ENCODE peak calls at places on chromosomes 2 and 18, in five cellular contexts. Y is esophagus squamous epithelium, C is right atrium auricular region, X is sigmoid colon, S is IMR-90. H is an unnamed sample. For H3K27me3, the result is how much of the 10 kb centered on the place peaks cover.

GRCh38 chr18:39648616-39649015 is 2083.0 kb upstream of the CELF4 start:
- DNase-seq in Y (no peak), C (no peak), X (no peak), S (no peak), H (no peak)

GRCh38 chr18:4750392-4751346 is 295.6 kb upstream of the DLGAP1 start:
- DNase-seq in Y (no peak), C (no peak), X (no peak), S (no peak), H (no peak)

GRCh38 chr18:43596106-43596712 is 318.9 kb upstream of the SYT4 start:
- DNase-seq in Y (no peak), C (no peak), X (no peak), S (peak), H (no peak)

GRCh38 chr2:25979006-25979405 is 3.3 kb downstream of the KIF3C start:
- DNase-seq in Y (no peak), C (no peak), X (no peak), S (no peak), H (no peak)

GRCh38 chr2:80001704-80002103 is 302.8 kb downstream of the LRRTM1 start:
- DNase-seq in Y (no peak), C (no peak), X (no peak), S (peak), H (peak)

GRCh38 chr18:79615091-79615490 is 64.5 kb upstream of the CTDP1 start:
- DNase-seq in Y (no peak), C (no peak), X (peak), S (no peak), H (no peak)

GRCh38 chr18:68847219-68847860 is 49.5 kb downstream of the CCDC102B start:
- DNase-seq in Y (no peak), C (no peak), X (no peak), S (peak), H (no peak)

GRCh38 chr18:74050807-74051206 is 96.8 kb downstream of the FBXO15 start:
- DNase-seq in Y (no peak), C (no peak), X (no peak), S (no peak), H (no peak)

GRCh38 chr18:76494181-76494540 is 881 bp downstream of the ZNF516 start:
- DNase-seq in Y (no peak), C (no peak), X (no peak), S (peak), H (no peak)

GRCh38 chr2:230564805-230565779 is 147.6 kb upstream of the CAB39 start:
- DNase-seq in Y (no peak), C (no peak), X (no peak), S (peak), H (no peak)

GRCh38 chr2:234863043-234863934 is 88.5 kb upstream of the SH3BP4 start:
- DNase-seq in Y (no peak), C (no peak), X (peak), S (peak), H (no peak)

GRCh38 chr18:22223263-22223960 is 54.0 kb downstream of the GATA6 start:
- DNase-seq in Y (no peak), C (peak), X (peak), S (peak), H (peak)

GRCh38 chr2:107588960-107589542 is 237.6 kb upstream of the RGPD4 start:
- DNase-seq in Y (no peak), C (no peak), X (no peak), S (peak), H (no peak)

GRCh38 chr18:44503854-44504253 is 176.8 kb upstream of the SETBP1 start:
- DNase-seq in Y (no peak), C (no peak), X (no peak), S (no peak), H (no peak)

GRCh38 chr2:69933254-69933828 is 18.4 kb downstream of the MXD1 start:
- DNase-seq in Y (no peak), C (no peak), X (no peak), S (no peak), H (no peak)

GRCh38 chr2:188676012-188676405 is 298.2 kb upstream of the COL3A1 start:
- DNase-seq in Y (no peak), C (no peak), X (no peak), S (peak), H (no peak)

GRCh38 chr2:44946681-44947360 is 5.3 kb downstream of the SIX3 start:
- DNase-seq in Y (no peak), C (no peak), X (no peak), S (no peak), H (no peak)

GRCh38 chr2:84257871-84258270 is 201.2 kb downstream of the SUCLG1 start:
- DNase-seq in Y (no peak), C (no peak), X (no peak), S (no peak), H (no peak)

GRCh38 chr2:40394597-40394996 is 57.3 kb downstream of the SLC8A1 start:
- DNase-seq in Y (no peak), C (no peak), X (no peak), S (no peak), H (no peak)

GRCh38 chr2:54176577-54176976 is 61.2 kb downstream of the ACYP2 start:
- DNase-seq in Y (no peak), C (peak), X (peak), S (peak), H (no peak)

GRCh38 chr2:54329482-54330225 is 73.6 kb upstream of the TSPYL6 start:
- DNase-seq in Y (no peak), C (no peak), X (no peak), S (peak), H (no peak)

GRCh38 chr2:46297546-46298271 is 502 bp downstream of the EPAS1 start:
- DNase-seq in Y (peak), C (no peak), X (peak), S (no peak), H (no peak)

GRCh38 chr2:122193622-122194021 is 438.2 kb downstream of the TSN start:
- DNase-seq in Y (no peak), C (no peak), X (no peak), S (peak), H (no peak)

GRCh38 chr18:59885579-59886163 is 14.1 kb upstream of the PMAIP1 start:
- DNase-seq in Y (no peak), C (no peak), X (no peak), S (peak), H (no peak)

GRCh38 chr2:33425660-33426059 is 50.8 kb upstream of the RASGRP3 start:
- DNase-seq in Y (no peak), C (no peak), X (no peak), S (peak), H (no peak)

GRCh38 chr2:8086342-8086741 is 595.5 kb upstream of the ID2 start:
- DNase-seq in Y (no peak), C (no peak), X (no peak), S (peak), H (no peak)

GRCh38 chr18:47901624-47902362 is 28.7 kb downstream of the SMAD2 start:
- DNase-seq in Y (no peak), C (no peak), X (no peak), S (no peak), H (no peak)

GRCh38 chr2:109499549-109499948 is 114.2 kb downstream of the SEPTIN10 start:
- DNase-seq in Y (no peak), C (no peak), X (no peak), S (no peak), H (no peak)

GRCh38 chr2:172330060-172330671 is 97.2 kb upstream of the ITGA6 start:
- DNase-seq in Y (no peak), C (no peak), X (no peak), S (no peak), H (no peak)

GRCh38 chr18:78778651-78779050 is 201.0 kb upstream of the SALL3 start:
- DNase-seq in Y (no peak), C (no peak), X (no peak), S (no peak), H (no peak)

GRCh38 chr2:8743261-8743660 is 61.4 kb downstream of the ID2 start:
- DNase-seq in Y (no peak), C (no peak), X (no peak), S (peak), H (no peak)

GRCh38 chr2:42201228-42201855 is 32.2 kb downstream of the EML4 start:
- DNase-seq in Y (no peak), C (no peak), X (no peak), S (no peak), H (no peak)

GRCh38 chr18:4040391-4041172 is 414.5 kb downstream of the DLGAP1 start:
- DNase-seq in Y (no peak), C (no peak), X (no peak), S (no peak), H (no peak)

GRCh38 chr18:24057804-24058203 is 43.2 kb downstream of the TTC39C start:
- DNase-seq in Y (no peak), C (no peak), X (no peak), S (no peak), H (no peak)

DNA sequence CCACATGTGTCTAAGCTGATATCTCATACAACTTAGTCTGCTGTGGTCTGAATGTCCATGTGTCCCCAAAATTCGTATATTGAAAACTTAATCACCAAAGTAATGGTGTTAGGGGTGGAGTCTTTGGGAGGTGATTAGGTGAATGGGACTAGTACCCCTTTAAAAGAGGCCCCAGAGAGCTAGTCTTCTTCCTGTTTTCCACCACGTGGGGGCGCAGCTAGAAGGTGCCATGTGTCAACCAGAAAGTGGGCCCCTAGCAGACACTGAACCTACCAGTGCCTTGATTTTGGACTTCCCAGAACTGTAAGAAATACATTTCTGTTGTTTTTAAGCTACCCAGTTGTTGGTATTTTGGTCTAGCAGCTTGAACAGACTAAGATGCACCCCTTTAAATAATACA is 86.6 kb downstream of the ASB1 start:
- DNase-seq in Y (no peak), C (no peak), X (no peak), S (peak), H (no peak)
- TF ChIP-seq CTCF in Y (no peak), C (no peak), X (peak), S (peak), H (peak)

DNA sequence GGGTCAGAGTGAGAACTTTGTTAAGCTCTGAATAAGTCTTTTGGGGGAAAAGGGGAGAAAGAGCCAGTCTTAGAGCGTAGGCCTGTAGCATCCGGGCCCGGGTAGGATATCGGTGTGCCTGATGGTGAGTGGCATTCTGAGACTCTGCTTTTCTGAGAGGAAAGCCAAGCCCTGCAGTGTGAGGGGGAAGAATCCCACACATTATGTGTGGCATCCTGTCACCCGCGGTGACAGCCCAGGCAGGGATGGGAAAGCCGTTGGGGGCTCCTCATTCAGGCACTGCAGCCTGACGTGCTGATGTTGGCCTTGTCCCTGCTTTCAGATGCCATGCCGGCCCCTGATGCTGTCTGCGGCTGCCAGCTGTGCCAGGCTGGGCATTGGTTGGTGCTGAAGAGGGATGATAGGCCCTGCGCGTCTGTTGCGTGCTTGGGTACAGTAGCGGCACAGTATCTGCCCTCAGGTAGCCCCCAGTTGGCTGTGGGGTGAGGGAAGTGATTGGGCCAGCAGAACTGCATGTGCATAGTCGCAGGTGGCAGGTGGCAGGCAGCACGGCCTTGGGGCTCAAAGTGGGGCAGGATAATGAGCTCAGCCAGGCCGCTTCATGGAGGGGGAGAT is 37.6 kb downstream of the GLI2 start:
- DNase-seq in Y (no peak), C (no peak), X (peak), S (no peak), H (no peak)
- H3K4me3 ChIP-seq in Y (no peak), C (no peak), X (no peak), S (no peak), H (no peak)

GRCh38 chr18:57430983-57431382 is 4.2 kb upstream of the ONECUT2 start:
- DNase-seq in Y (no peak), C (no peak), X (no peak), S (no peak), H (no peak)
- H3K27me3 ChIP-seq in Y (under half), C (half or more), X (half or more), S (half or more), H (half or more)

DNA sequence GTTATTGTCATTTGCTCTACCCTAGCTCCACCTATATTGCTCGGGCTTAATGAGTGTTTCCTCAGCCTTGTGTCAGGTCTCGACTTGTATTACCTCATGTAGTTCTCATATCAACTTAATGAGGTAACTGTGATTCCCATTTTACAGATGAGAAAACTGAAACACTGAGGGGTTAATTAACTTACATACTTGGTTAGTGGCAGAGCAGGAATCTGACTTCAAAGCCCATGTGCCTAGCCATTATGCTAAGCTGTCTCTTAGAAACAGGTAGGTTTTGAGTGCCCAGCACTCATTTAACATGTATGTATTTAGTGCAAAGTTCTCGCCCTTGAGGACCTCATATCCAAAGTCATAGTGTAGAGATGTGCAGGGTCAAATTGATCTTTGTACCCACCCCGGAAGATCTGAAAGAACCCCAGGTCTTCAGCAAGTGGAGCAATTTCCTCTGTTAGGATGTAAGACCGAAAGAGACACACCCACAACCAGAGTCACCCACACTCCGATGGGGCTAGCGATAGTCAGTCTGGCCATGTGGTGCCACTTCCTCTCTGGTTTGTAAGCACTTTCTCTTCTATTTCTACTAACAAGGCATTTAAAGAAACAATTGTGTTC is 121.0 kb upstream of the SLC39A10 start:
- DNase-seq in Y (peak), C (no peak), X (no peak), S (no peak), H (no peak)
- TF ChIP-seq CTCF in Y (no peak), C (no peak), X (no peak), S (no peak), H (no peak)

GRCh38 chr2:30336978-30337841 is 105.9 kb downstream of the LBH start:
- DNase-seq in Y (no peak), C (no peak), X (no peak), S (peak), H (no peak)

GRCh38 chr2:30338475-30338874 is 107.1 kb downstream of the LBH start:
- DNase-seq in Y (no peak), C (no peak), X (no peak), S (no peak), H (no peak)

GRCh38 chr2:30334738-30335426 is 103.5 kb downstream of the LBH start:
- DNase-seq in Y (no peak), C (no peak), X (no peak), S (no peak), H (no peak)

GRCh38 chr2:30339071-30339470 is 107.7 kb downstream of the LBH start:
- DNase-seq in Y (no peak), C (no peak), X (no peak), S (no peak), H (no peak)

DNA sequence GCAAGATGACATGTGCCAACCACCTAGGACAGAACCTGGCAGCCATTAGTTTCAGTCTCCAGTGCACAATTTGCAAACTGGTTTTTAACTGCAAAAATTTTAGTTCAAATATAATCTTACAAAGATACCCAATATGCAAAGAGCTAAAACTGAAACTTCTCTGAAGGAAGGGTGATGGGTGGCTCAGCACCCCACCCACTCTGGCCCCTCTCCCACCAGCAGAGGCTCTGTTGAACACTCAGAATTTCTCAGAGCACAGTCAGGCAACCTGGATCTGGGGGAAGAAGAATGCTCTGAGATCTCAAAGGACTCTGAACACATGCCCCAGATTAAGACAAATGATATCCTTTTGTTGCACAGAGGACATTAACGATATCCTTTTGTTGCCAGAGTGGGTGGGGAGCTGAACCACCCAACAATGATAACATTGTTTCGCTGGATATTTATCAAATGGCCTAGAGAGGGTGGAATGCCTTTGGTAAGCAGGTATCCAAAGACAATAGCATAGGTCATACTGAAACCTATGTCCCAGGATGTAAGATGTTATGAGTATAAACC is 104.7 kb downstream of the LBH start:
- DNase-seq in Y (no peak), C (no peak), X (no peak), S (no peak), H (no peak)
- H3K4me3 ChIP-seq in Y (no peak), C (no peak), X (no peak), S (no peak), H (no peak)

GRCh38 chr18:58158008-58158407 is 114.0 kb downstream of the NEDD4L start:
- DNase-seq in Y (no peak), C (peak), X (no peak), S (peak), H (no peak)
- H3K27me3 ChIP-seq in Y (under half), C (under half), X (under half), S (under half), H (under half)

GRCh38 chr2:135916232-135916631 is 40.0 kb upstream of the MCM6 start:
- DNase-seq in Y (no peak), C (no peak), X (no peak), S (peak), H (no peak)
- TF ChIP-seq CTCF in Y (no peak), C (no peak), X (peak), S (peak), H (peak)

H was measured in BJ.